ENCODE peak calls at places on chromosomes 11 and 22, in eight cellular contexts. One of them, this sample, is unnamed.

GRCh38 chr11:12683857-12684256 is 9.6 kb downstream of the TEAD1 start:
- DNase-seq in HTR-8/SVneo: no peak
- DNase-seq in EL: peak
- DNase-seq in T-helper 1 cell: no peak
- DNase-seq in coronary artery: no peak
- DNase-seq in stimulated activated CD4-positive, alpha-beta T cell treated with anti-CD3 and anti-CD28 coated beads, Interleukin-12 subunit alpha, Interleukin-12 subunit beta, amount 100 ng/mL, for 4 hours: no peak
- DNase-seq in GM12865: no peak
- DNase-seq in NCI-H460: peak
- DNase-seq in this sample: no peak

GRCh38 chr11:35146711-35147110 is 7.7 kb downstream of the CD44 start:
- DNase-seq in HTR-8/SVneo: no peak
- DNase-seq in EL: no peak
- DNase-seq in T-helper 1 cell: no peak
- DNase-seq in coronary artery: no peak
- DNase-seq in stimulated activated CD4-positive, alpha-beta T cell treated with anti-CD3 and anti-CD28 coated beads, Interleukin-12 subunit alpha, Interleukin-12 subunit beta, amount 100 ng/mL, for 4 hours: no peak
- DNase-seq in GM12865: no peak
- DNase-seq in NCI-H460: no peak
- DNase-seq in this sample: no peak

GRCh38 chr11:11454671-11455223 is 101.7 kb upstream of the CSNK2A3 start:
- DNase-seq in HTR-8/SVneo: no peak
- DNase-seq in EL: no peak
- DNase-seq in T-helper 1 cell: no peak
- DNase-seq in coronary artery: no peak
- DNase-seq in stimulated activated CD4-positive, alpha-beta T cell treated with anti-CD3 and anti-CD28 coated beads, Interleukin-12 subunit alpha, Interleukin-12 subunit beta, amount 100 ng/mL, for 4 hours: no peak
- DNase-seq in GM12865: no peak
- DNase-seq in NCI-H460: no peak
- DNase-seq in this sample: no peak

GRCh38 chr11:12943276-12943675 is 65.8 kb upstream of the RASSF10 start:
- DNase-seq in HTR-8/SVneo: no peak
- DNase-seq in EL: no peak
- DNase-seq in T-helper 1 cell: no peak
- DNase-seq in coronary artery: no peak
- DNase-seq in stimulated activated CD4-positive, alpha-beta T cell treated with anti-CD3 and anti-CD28 coated beads, Interleukin-12 subunit alpha, Interleukin-12 subunit beta, amount 100 ng/mL, for 4 hours: no peak
- DNase-seq in GM12865: no peak
- DNase-seq in NCI-H460: no peak
- DNase-seq in this sample: no peak

GRCh38 chr11:75562836-75563484 is 907 bp downstream of the SERPINH1 start:
- DNase-seq in HTR-8/SVneo: peak
- DNase-seq in EL: peak
- DNase-seq in T-helper 1 cell: no peak
- DNase-seq in coronary artery: no peak
- DNase-seq in stimulated activated CD4-positive, alpha-beta T cell treated with anti-CD3 and anti-CD28 coated beads, Interleukin-12 subunit alpha, Interleukin-12 subunit beta, amount 100 ng/mL, for 4 hours: no peak
- DNase-seq in GM12865: no peak
- DNase-seq in NCI-H460: peak
- DNase-seq in this sample: peak

GRCh38 chr11:35166369-35167360 is 27.7 kb downstream of the CD44 start:
- DNase-seq in HTR-8/SVneo: peak
- DNase-seq in EL: peak
- DNase-seq in T-helper 1 cell: no peak
- DNase-seq in coronary artery: no peak
- DNase-seq in stimulated activated CD4-positive, alpha-beta T cell treated with anti-CD3 and anti-CD28 coated beads, Interleukin-12 subunit alpha, Interleukin-12 subunit beta, amount 100 ng/mL, for 4 hours: no peak
- DNase-seq in GM12865: no peak
- DNase-seq in NCI-H460: peak
- DNase-seq in this sample: peak

GRCh38 chr11:10909141-10909883 is 51.5 kb upstream of the ZBED5 start:
- DNase-seq in HTR-8/SVneo: no peak
- DNase-seq in EL: peak
- DNase-seq in T-helper 1 cell: no peak
- DNase-seq in coronary artery: no peak
- DNase-seq in stimulated activated CD4-positive, alpha-beta T cell treated with anti-CD3 and anti-CD28 coated beads, Interleukin-12 subunit alpha, Interleukin-12 subunit beta, amount 100 ng/mL, for 4 hours: no peak
- DNase-seq in GM12865: no peak
- DNase-seq in NCI-H460: no peak
- DNase-seq in this sample: peak

GRCh38 chr11:83303358-83303757 is 17.2 kb upstream of the CCDC90B start:
- DNase-seq in HTR-8/SVneo: no peak
- DNase-seq in EL: no peak
- DNase-seq in T-helper 1 cell: no peak
- DNase-seq in coronary artery: no peak
- DNase-seq in stimulated activated CD4-positive, alpha-beta T cell treated with anti-CD3 and anti-CD28 coated beads, Interleukin-12 subunit alpha, Interleukin-12 subunit beta, amount 100 ng/mL, for 4 hours: no peak
- DNase-seq in GM12865: no peak
- DNase-seq in NCI-H460: no peak
- DNase-seq in this sample: no peak

GRCh38 chr22:26904483-26904882 is 247.1 kb downstream of the MIAT start:
- DNase-seq in HTR-8/SVneo: no peak
- DNase-seq in EL: peak
- DNase-seq in T-helper 1 cell: no peak
- DNase-seq in coronary artery: no peak
- DNase-seq in stimulated activated CD4-positive, alpha-beta T cell treated with anti-CD3 and anti-CD28 coated beads, Interleukin-12 subunit alpha, Interleukin-12 subunit beta, amount 100 ng/mL, for 4 hours: no peak
- DNase-seq in GM12865: no peak
- DNase-seq in NCI-H460: no peak
- DNase-seq in this sample: no peak

GRCh38 chr11:61616443-61616842 is 35.6 kb upstream of the SYT7 start:
- DNase-seq in HTR-8/SVneo: no peak
- DNase-seq in EL: peak
- DNase-seq in T-helper 1 cell: no peak
- DNase-seq in coronary artery: no peak
- DNase-seq in stimulated activated CD4-positive, alpha-beta T cell treated with anti-CD3 and anti-CD28 coated beads, Interleukin-12 subunit alpha, Interleukin-12 subunit beta, amount 100 ng/mL, for 4 hours: no peak
- DNase-seq in GM12865: no peak
- DNase-seq in NCI-H460: no peak
- DNase-seq in this sample: peak

GRCh38 chr22:48760481-48761238 is 1067.0 kb downstream of the BRD1 start:
- DNase-seq in HTR-8/SVneo: no peak
- DNase-seq in EL: no peak
- DNase-seq in T-helper 1 cell: no peak
- DNase-seq in coronary artery: peak
- DNase-seq in stimulated activated CD4-positive, alpha-beta T cell treated with anti-CD3 and anti-CD28 coated beads, Interleukin-12 subunit alpha, Interleukin-12 subunit beta, amount 100 ng/mL, for 4 hours: no peak
- DNase-seq in GM12865: no peak
- DNase-seq in NCI-H460: no peak
- DNase-seq in this sample: no peak

GRCh38 chr11:123206671-123207421 is 11.8 kb upstream of the CLMP start:
- DNase-seq in HTR-8/SVneo: no peak
- DNase-seq in EL: no peak
- DNase-seq in T-helper 1 cell: no peak
- DNase-seq in coronary artery: no peak
- DNase-seq in stimulated activated CD4-positive, alpha-beta T cell treated with anti-CD3 and anti-CD28 coated beads, Interleukin-12 subunit alpha, Interleukin-12 subunit beta, amount 100 ng/mL, for 4 hours: no peak
- DNase-seq in GM12865: no peak
- DNase-seq in NCI-H460: no peak
- DNase-seq in this sample: no peak

GRCh38 chr11:130706572-130706971 is 209.7 kb downstream of the SNX19 start:
- DNase-seq in HTR-8/SVneo: no peak
- DNase-seq in EL: peak
- DNase-seq in T-helper 1 cell: no peak
- DNase-seq in coronary artery: no peak
- DNase-seq in stimulated activated CD4-positive, alpha-beta T cell treated with anti-CD3 and anti-CD28 coated beads, Interleukin-12 subunit alpha, Interleukin-12 subunit beta, amount 100 ng/mL, for 4 hours: no peak
- DNase-seq in GM12865: no peak
- DNase-seq in NCI-H460: no peak
- DNase-seq in this sample: peak

GRCh38 chr22:21068681-21069276 is 23.0 kb downstream of the LRRC74B start:
- DNase-seq in HTR-8/SVneo: no peak
- DNase-seq in EL: no peak
- DNase-seq in T-helper 1 cell: no peak
- DNase-seq in coronary artery: no peak
- DNase-seq in stimulated activated CD4-positive, alpha-beta T cell treated with anti-CD3 and anti-CD28 coated beads, Interleukin-12 subunit alpha, Interleukin-12 subunit beta, amount 100 ng/mL, for 4 hours: no peak
- DNase-seq in GM12865: no peak
- DNase-seq in NCI-H460: no peak
- DNase-seq in this sample: no peak

GRCh38 chr22:43854151-43854785 is 8.0 kb downstream of the SULT4A1 start:
- DNase-seq in HTR-8/SVneo: no peak
- DNase-seq in EL: no peak
- DNase-seq in T-helper 1 cell: no peak
- DNase-seq in coronary artery: peak
- DNase-seq in stimulated activated CD4-positive, alpha-beta T cell treated with anti-CD3 and anti-CD28 coated beads, Interleukin-12 subunit alpha, Interleukin-12 subunit beta, amount 100 ng/mL, for 4 hours: no peak
- DNase-seq in GM12865: no peak
- DNase-seq in NCI-H460: no peak
- DNase-seq in this sample: no peak

GRCh38 chr11:35641206-35641885 is 21.2 kb upstream of the TRIM44 start:
- DNase-seq in HTR-8/SVneo: no peak
- DNase-seq in EL: no peak
- DNase-seq in T-helper 1 cell: no peak
- DNase-seq in coronary artery: no peak
- DNase-seq in stimulated activated CD4-positive, alpha-beta T cell treated with anti-CD3 and anti-CD28 coated beads, Interleukin-12 subunit alpha, Interleukin-12 subunit beta, amount 100 ng/mL, for 4 hours: no peak
- DNase-seq in GM12865: no peak
- DNase-seq in NCI-H460: no peak
- DNase-seq in this sample: no peak

GRCh38 chr11:69892986-69893555 is 73.9 kb upstream of the FGF3 start:
- DNase-seq in HTR-8/SVneo: no peak
- DNase-seq in EL: no peak
- DNase-seq in T-helper 1 cell: no peak
- DNase-seq in coronary artery: no peak
- DNase-seq in stimulated activated CD4-positive, alpha-beta T cell treated with anti-CD3 and anti-CD28 coated beads, Interleukin-12 subunit alpha, Interleukin-12 subunit beta, amount 100 ng/mL, for 4 hours: no peak
- DNase-seq in GM12865: no peak
- DNase-seq in NCI-H460: no peak
- DNase-seq in this sample: no peak

GRCh38 chr11:19895776-19896175 is 183.1 kb downstream of the NAV2 start:
- DNase-seq in HTR-8/SVneo: no peak
- DNase-seq in EL: no peak
- DNase-seq in T-helper 1 cell: no peak
- DNase-seq in coronary artery: no peak
- DNase-seq in stimulated activated CD4-positive, alpha-beta T cell treated with anti-CD3 and anti-CD28 coated beads, Interleukin-12 subunit alpha, Interleukin-12 subunit beta, amount 100 ng/mL, for 4 hours: no peak
- DNase-seq in GM12865: no peak
- DNase-seq in NCI-H460: no peak
- DNase-seq in this sample: no peak

GRCh38 chr11:79030448-79030847 is 410.4 kb downstream of the TENM4 start:
- DNase-seq in HTR-8/SVneo: no peak
- DNase-seq in EL: no peak
- DNase-seq in T-helper 1 cell: no peak
- DNase-seq in coronary artery: no peak
- DNase-seq in stimulated activated CD4-positive, alpha-beta T cell treated with anti-CD3 and anti-CD28 coated beads, Interleukin-12 subunit alpha, Interleukin-12 subunit beta, amount 100 ng/mL, for 4 hours: no peak
- DNase-seq in GM12865: no peak
- DNase-seq in NCI-H460: no peak
- DNase-seq in this sample: no peak

GRCh38 chr22:39943941-39944624 is 16.1 kb upstream of the TMA7B start:
- DNase-seq in HTR-8/SVneo: no peak
- DNase-seq in EL: no peak
- DNase-seq in T-helper 1 cell: no peak
- DNase-seq in coronary artery: no peak
- DNase-seq in stimulated activated CD4-positive, alpha-beta T cell treated with anti-CD3 and anti-CD28 coated beads, Interleukin-12 subunit alpha, Interleukin-12 subunit beta, amount 100 ng/mL, for 4 hours: no peak
- DNase-seq in GM12865: no peak
- DNase-seq in NCI-H460: no peak
- DNase-seq in this sample: no peak

GRCh38 chr11:20070459-20070858 is 89.8 kb downstream of the DBX1 start:
- DNase-seq in HTR-8/SVneo: no peak
- DNase-seq in EL: no peak
- DNase-seq in T-helper 1 cell: no peak
- DNase-seq in coronary artery: no peak
- DNase-seq in stimulated activated CD4-positive, alpha-beta T cell treated with anti-CD3 and anti-CD28 coated beads, Interleukin-12 subunit alpha, Interleukin-12 subunit beta, amount 100 ng/mL, for 4 hours: no peak
- DNase-seq in GM12865: no peak
- DNase-seq in NCI-H460: no peak
- DNase-seq in this sample: peak

GRCh38 chr22:19805821-19806212 is 45.2 kb downstream of the TBX1 start:
- DNase-seq in HTR-8/SVneo: no peak
- DNase-seq in EL: peak
- DNase-seq in T-helper 1 cell: no peak
- DNase-seq in coronary artery: no peak
- DNase-seq in stimulated activated CD4-positive, alpha-beta T cell treated with anti-CD3 and anti-CD28 coated beads, Interleukin-12 subunit alpha, Interleukin-12 subunit beta, amount 100 ng/mL, for 4 hours: no peak
- DNase-seq in GM12865: no peak
- DNase-seq in NCI-H460: no peak
- DNase-seq in this sample: peak

GRCh38 chr11:66950113-66950535 is 8.1 kb downstream of the PC start:
- DNase-seq in HTR-8/SVneo: peak
- DNase-seq in EL: peak
- DNase-seq in T-helper 1 cell: no peak
- DNase-seq in coronary artery: peak
- DNase-seq in stimulated activated CD4-positive, alpha-beta T cell treated with anti-CD3 and anti-CD28 coated beads, Interleukin-12 subunit alpha, Interleukin-12 subunit beta, amount 100 ng/mL, for 4 hours: peak
- DNase-seq in GM12865: peak
- DNase-seq in NCI-H460: peak
- DNase-seq in this sample: peak

GRCh38 chr11:90113541-90113940 is 20.9 kb upstream of the NAALAD2 start:
- DNase-seq in HTR-8/SVneo: no peak
- DNase-seq in EL: no peak
- DNase-seq in T-helper 1 cell: no peak
- DNase-seq in coronary artery: no peak
- DNase-seq in stimulated activated CD4-positive, alpha-beta T cell treated with anti-CD3 and anti-CD28 coated beads, Interleukin-12 subunit alpha, Interleukin-12 subunit beta, amount 100 ng/mL, for 4 hours: no peak
- DNase-seq in GM12865: no peak
- DNase-seq in NCI-H460: no peak
- DNase-seq in this sample: no peak

GRCh38 chr11:121576531-121576930 is 123.8 kb upstream of the SORL1-AS1 start:
- DNase-seq in HTR-8/SVneo: no peak
- DNase-seq in EL: no peak
- DNase-seq in T-helper 1 cell: no peak
- DNase-seq in coronary artery: no peak
- DNase-seq in stimulated activated CD4-positive, alpha-beta T cell treated with anti-CD3 and anti-CD28 coated beads, Interleukin-12 subunit alpha, Interleukin-12 subunit beta, amount 100 ng/mL, for 4 hours: no peak
- DNase-seq in GM12865: peak
- DNase-seq in NCI-H460: no peak
- DNase-seq in this sample: no peak

GRCh38 chr11:47998733-47999359 is 18.5 kb downstream of the PTPRJ start:
- DNase-seq in HTR-8/SVneo: no peak
- DNase-seq in EL: no peak
- DNase-seq in T-helper 1 cell: no peak
- DNase-seq in coronary artery: no peak
- DNase-seq in stimulated activated CD4-positive, alpha-beta T cell treated with anti-CD3 and anti-CD28 coated beads, Interleukin-12 subunit alpha, Interleukin-12 subunit beta, amount 100 ng/mL, for 4 hours: no peak
- DNase-seq in GM12865: no peak
- DNase-seq in NCI-H460: no peak
- DNase-seq in this sample: no peak